ENCODE peak calls at places on chromosomes 12 and 14, in seven cellular contexts. C, P, H, U, Z, F and G are unnamed samples.

GRCh38 chr12:88572785-88573565 is 7.3 kb downstream of the KITLG start:
- DNase-seq in C (no peak), P (no peak), H (no peak), U (no peak), Z (no peak), F (no peak), G (no peak)

GRCh38 chr12:47408171-47408871 is 297.5 kb downstream of the RPAP3 start:
- DNase-seq in C (no peak), P (no peak), H (no peak), U (no peak), Z (no peak), F (no peak), G (no peak)

GRCh38 chr14:29687071-29687765 is 240.4 kb downstream of the PRKD1 start:
- DNase-seq in C (no peak), P (no peak), H (no peak), U (no peak), Z (no peak), F (peak; percentile 12), G (no peak)

GRCh38 chr12:64064706-64065105 is 157.4 kb downstream of the KICS2 start:
- DNase-seq in C (no peak), P (no peak), H (no peak), U (no peak), Z (no peak), F (no peak), G (no peak)

GRCh38 chr12:112216223-112216622 is 90.9 kb downstream of the TRAFD1 start:
- DNase-seq in C (no peak), P (no peak), H (no peak), U (no peak), Z (no peak), F (no peak), G (no peak)

GRCh38 chr12:11749943-11750690 is 100.6 kb downstream of the ETV6 start:
- DNase-seq in C (no peak), P (no peak), H (no peak), U (no peak), Z (no peak), F (no peak), G (no peak)

GRCh38 chr12:108854453-108855283 is 2.7 kb downstream of the SSH1 start:
- DNase-seq in C (no peak), P (no peak), H (no peak), U (peak; percentile 56), Z (no peak), F (peak; percentile 100), G (no peak)

GRCh38 chr12:69476276-69477017 is 6.3 kb downstream of the FRS2 start:
- DNase-seq in C (no peak), P (no peak), H (no peak), U (no peak), Z (no peak), F (no peak), G (no peak)

GRCh38 chr12:93990832-93991748 is 157.3 kb upstream of the PLXNC1 start:
- DNase-seq in C (peak; percentile 35), P (no peak), H (no peak), U (peak; percentile 52), Z (peak; percentile 61), F (peak; percentile 52), G (no peak)

GRCh38 chr14:55938249-55938791 is 179.9 kb upstream of the PELI2 start:
- DNase-seq in C (peak; percentile 67), P (peak; percentile 57), H (no peak), U (peak; percentile 54), Z (no peak), F (peak; percentile 19), G (peak; percentile 8)

GRCh38 chr14:73743431-73743931 is 29.3 kb upstream of the PNMA1 start:
- DNase-seq in C (peak; percentile 56), P (no peak), H (no peak), U (peak; percentile 67), Z (no peak), F (no peak), G (peak; percentile 20)

GRCh38 chr12:47985596-47986265 is 18.5 kb downstream of the COL2A1 start:
- DNase-seq in C (no peak), P (no peak), H (no peak), U (no peak), Z (no peak), F (no peak), G (no peak)

GRCh38 chr14:92729632-92730358 is 18.6 kb downstream of the LGMN start:
- DNase-seq in C (no peak), P (no peak), H (no peak), U (no peak), Z (no peak), F (peak; percentile 96), G (no peak)

GRCh38 chr12:6769003-6769389 is 2.8 kb downstream of the PTMS start:
- DNase-seq in C (no peak), P (no peak), H (no peak), U (peak; percentile 55), Z (no peak), F (peak; percentile 29), G (no peak)

GRCh38 chr14:35669782-35670181 is 135.8 kb downstream of the INSM2 start:
- DNase-seq in C (no peak), P (no peak), H (peak; percentile 12), U (no peak), Z (no peak), F (peak; percentile 87), G (no peak)

GRCh38 chr12:81078469-81079196 is 754 bp downstream of the ACSS3 start:
- DNase-seq in C (no peak), P (no peak), H (no peak), U (peak; percentile 20), Z (no peak), F (peak; percentile 46), G (no peak)

GRCh38 chr12:92597997-92598396 is 104.8 kb upstream of the PLEKHG7 start:
- DNase-seq in C (no peak), P (no peak), H (no peak), U (no peak), Z (no peak), F (peak; percentile 91), G (no peak)

GRCh38 chr14:28666961-28667360 is 99.6 kb upstream of the FOXG1 start:
- DNase-seq in C (no peak), P (no peak), H (no peak), U (no peak), Z (no peak), F (no peak), G (no peak)

GRCh38 chr14:21279783-21280182 is at the start of gene RPGRIP1:
- DNase-seq in C (no peak), P (no peak), H (no peak), U (no peak), Z (no peak), F (no peak), G (no peak)
- H3K27ac ChIP-seq in C (no peak within 1 kb of the TSS), P (no peak within 1 kb of the TSS), H (no peak within 1 kb of the TSS), U (no peak within 1 kb of the TSS), Z (no peak within 1 kb of the TSS), F (no peak within 1 kb of the TSS), G (no peak within 1 kb of the TSS)

DNA sequence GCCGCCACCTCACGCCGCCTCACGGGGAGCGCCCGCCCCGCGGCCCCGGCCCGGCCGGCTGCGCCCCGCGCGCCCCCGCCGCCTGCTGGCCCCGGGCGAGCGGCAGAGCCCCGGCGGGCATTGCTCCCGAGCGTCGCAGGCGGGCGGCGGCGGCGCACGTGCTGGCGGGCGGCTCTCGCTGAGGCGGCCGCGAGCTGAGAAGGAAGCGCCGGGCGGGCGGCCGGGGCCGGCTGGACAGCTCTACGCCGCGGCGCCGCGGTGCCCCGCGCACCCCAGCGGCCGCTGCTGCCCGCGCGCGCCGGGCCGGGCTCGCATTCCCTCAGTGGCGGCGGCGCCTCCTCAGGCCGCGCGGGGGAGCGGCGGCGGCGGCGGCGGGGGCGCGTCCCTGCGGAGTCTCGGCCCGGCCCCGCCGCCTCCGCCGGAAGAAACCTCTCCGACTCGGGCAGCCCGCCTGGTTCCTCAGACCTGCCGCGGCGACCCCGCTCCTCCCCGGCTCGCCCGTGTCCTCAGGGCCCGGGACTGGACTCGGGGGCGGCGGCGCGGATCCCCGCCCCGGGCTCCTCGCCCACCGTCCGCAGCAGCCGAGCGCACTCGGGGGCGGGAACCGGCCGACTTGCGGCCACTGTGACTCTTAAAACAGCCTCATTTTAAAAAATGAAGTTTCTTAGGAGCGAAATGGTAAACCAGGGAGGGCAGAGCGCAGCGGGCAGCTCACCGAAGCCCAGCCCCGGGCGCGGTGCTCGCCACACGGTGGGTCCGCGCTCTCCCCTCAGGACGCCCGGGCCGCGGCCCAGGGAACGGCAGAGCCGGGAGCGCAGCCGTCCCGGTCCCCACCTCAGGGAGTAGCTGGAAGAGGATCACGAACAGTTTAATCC is at the start of gene PITPNM2:
- DNase-seq in C (peak; percentile 60), P (no peak), H (no peak), U (peak; percentile 68), Z (no peak), F (peak; percentile 58), G (no peak)
- H3K27ac ChIP-seq in C (peak within 1 kb of the TSS; percentile 59), P (peak within 1 kb of the TSS; percentile 93), H (peak within 1 kb of the TSS; percentile 76), U (peak within 1 kb of the TSS; percentile 89), Z (no peak within 1 kb of the TSS), F (peak within 1 kb of the TSS; percentile 68), G (peak within 1 kb of the TSS; percentile 80)

GRCh38 chr14:101730626-101731186 is 30.8 kb upstream of the PPP2R5C start:
- DNase-seq in C (no peak), P (no peak), H (no peak), U (no peak), Z (no peak), F (no peak), G (no peak)

GRCh38 chr14:101732128-101732527 is 29.4 kb upstream of the PPP2R5C start:
- DNase-seq in C (no peak), P (no peak), H (no peak), U (no peak), Z (no peak), F (no peak), G (no peak)

GRCh38 chr14:101733211-101733610 is 28.3 kb upstream of the PPP2R5C start:
- DNase-seq in C (no peak), P (no peak), H (no peak), U (no peak), Z (no peak), F (peak; percentile 48), G (no peak)

GRCh38 chr14:101729382-101729781 is 32.1 kb upstream of the PPP2R5C start:
- DNase-seq in C (no peak), P (no peak), H (no peak), U (no peak), Z (no peak), F (no peak), G (no peak)

GRCh38 chr14:101731187-101732080 is 30.1 kb upstream of the PPP2R5C start:
- DNase-seq in C (peak; percentile 8), P (peak; percentile 95), H (no peak), U (no peak), Z (no peak), F (peak; percentile 41), G (peak; percentile 59)
- H3K27ac ChIP-seq in C (no peak overlapping the region), P (peak overlapping the region; percentile 49), H (no peak overlapping the region), U (no peak overlapping the region), Z (no peak overlapping the region), F (no peak overlapping the region), G (peak overlapping the region; percentile 80)

GRCh38 chr12:116609236-116609635 is 50.1 kb downstream of the MAP1LC3B2 start:
- DNase-seq in C (no peak), P (no peak), H (no peak), U (no peak), Z (no peak), F (no peak), G (no peak)
- H3K27ac ChIP-seq in C (no peak overlapping the region), P (peak overlapping the region; percentile 42), H (peak overlapping the region; percentile 59), U (no peak overlapping the region), Z (no peak overlapping the region), F (no peak overlapping the region), G (no peak overlapping the region)

GRCh38 chr14:32896979-32897723 is 41.5 kb upstream of the NPAS3 start:
- DNase-seq in C (no peak), P (no peak), H (peak; percentile 10), U (no peak), Z (no peak), F (peak; percentile 7), G (no peak)
- H3K27ac ChIP-seq in C (peak overlapping the region; percentile 69), P (peak overlapping the region; percentile 74), H (peak overlapping the region; percentile 65), U (peak overlapping the region; percentile 75), Z (no peak overlapping the region), F (no peak overlapping the region), G (peak overlapping the region; percentile 65)

GRCh38 chr14:77883479-77884238 is 83.8 kb downstream of the ADCK1 start:
- DNase-seq in C (peak; percentile 15), P (no peak), H (no peak), U (no peak), Z (no peak), F (no peak), G (no peak)
- H3K27ac ChIP-seq in C (no peak overlapping the region), P (no peak overlapping the region), H (no peak overlapping the region), U (peak overlapping the region; percentile 63), Z (no peak overlapping the region), F (no peak overlapping the region), G (no peak overlapping the region)